ENCODE peak calls at places on chromosomes 16 and 17, in seven cellular contexts. B is T-cell, Y is AG20443, M is astrocyte of the hippocampus, O is fibroblast of pulmonary artery, L is astrocyte of the spinal cord, Z is C1 segment of cervical spinal cord. R is an unnamed sample.

GRCh38 chr17:8151641-8152111 is 528 bp downstream of the PER1 start:
- DNase-seq in B (no peak), Y (peak), M (peak), O (peak), L (peak), Z (peak), R (peak)

GRCh38 chr17:10992097-10992496 is 154.2 kb upstream of the PIRT start:
- DNase-seq in B (no peak), Y (no peak), M (no peak), O (no peak), L (no peak), Z (no peak), R (no peak)

GRCh38 chr16:56911771-56912541 is 20.0 kb upstream of the HERPUD1 start:
- DNase-seq in B (no peak), Y (peak), M (peak), O (peak), L (no peak), Z (no peak), R (peak)

GRCh38 chr17:80339731-80340456 is 75.1 kb upstream of the ENDOV start:
- DNase-seq in B (no peak), Y (no peak), M (no peak), O (no peak), L (no peak), Z (no peak), R (no peak)

GRCh38 chr16:84475643-84476240 is 28.7 kb downstream of the MEAK7 start:
- DNase-seq in B (no peak), Y (no peak), M (no peak), O (no peak), L (no peak), Z (no peak), R (peak)

GRCh38 chr17:5481451-5481850 is 4.5 kb downstream of the DERL2 start:
- DNase-seq in B (no peak), Y (no peak), M (no peak), O (no peak), L (no peak), Z (no peak), R (no peak)

GRCh38 chr17:2931426-2931825 is 132.0 kb downstream of the OR1D5 start:
- DNase-seq in B (no peak), Y (no peak), M (no peak), O (no peak), L (no peak), Z (no peak), R (no peak)

GRCh38 chr17:82583720-82584234 is 64.2 kb downstream of the FOXK2 start:
- DNase-seq in B (peak), Y (no peak), M (no peak), O (no peak), L (no peak), Z (no peak), R (no peak)

GRCh38 chr17:44311562-44312181 is 3.3 kb downstream of the RUNDC3A start:
- DNase-seq in B (no peak), Y (no peak), M (no peak), O (no peak), L (no peak), Z (no peak), R (no peak)

GRCh38 chr16:49484454-49484853 is 110.8 kb downstream of the C16orf78 start:
- DNase-seq in B (no peak), Y (peak), M (peak), O (peak), L (no peak), Z (no peak), R (peak)

GRCh38 chr17:30905742-30906100 is 317 bp downstream of the TEFM start:
- DNase-seq in B (no peak), Y (peak), M (peak), O (peak), L (peak), Z (no peak), R (no peak)

GRCh38 chr16:58039829-58040495 is 14.4 kb downstream of the MMP15 start:
- DNase-seq in B (no peak), Y (no peak), M (no peak), O (no peak), L (no peak), Z (no peak), R (no peak)

GRCh38 chr16:82195917-82196494 is 26.0 kb upstream of the MPHOSPH6 start:
- DNase-seq in B (no peak), Y (no peak), M (no peak), O (peak), L (no peak), Z (no peak), R (no peak)

GRCh38 chr17:64741924-64742670 is 80.0 kb upstream of the SMURF2 start:
- DNase-seq in B (no peak), Y (peak), M (no peak), O (peak), L (peak), Z (no peak), R (peak)

GRCh38 chr16:81702506-81702905 is 76.6 kb upstream of the PLCG2 start:
- DNase-seq in B (no peak), Y (no peak), M (no peak), O (no peak), L (no peak), Z (no peak), R (no peak)

GRCh38 chr16:69069504-69069903 is 35.9 kb upstream of the HAS3 start:
- DNase-seq in B (no peak), Y (no peak), M (peak), O (no peak), L (no peak), Z (no peak), R (no peak)

GRCh38 chr16:28874406-28874805 is 3.9 kb upstream of the ATP2A1 start:
- DNase-seq in B (no peak), Y (no peak), M (no peak), O (no peak), L (no peak), Z (no peak), R (no peak)

GRCh38 chr16:89026121-89026612 is 49.2 kb upstream of the CBFA2T3 start:
- DNase-seq in B (no peak), Y (no peak), M (no peak), O (no peak), L (no peak), Z (no peak), R (no peak)

GRCh38 chr16:64428463-64428862 is 693.4 kb downstream of the CDH11 start:
- DNase-seq in B (no peak), Y (peak), M (peak), O (peak), L (peak), Z (no peak), R (no peak)

GRCh38 chr16:12546918-12547607 is 256.6 kb downstream of the CPPED1 start:
- DNase-seq in B (no peak), Y (no peak), M (no peak), O (no peak), L (no peak), Z (no peak), R (no peak)

GRCh38 chr17:38357488-38358123 is 6.0 kb downstream of the SOCS7 start:
- DNase-seq in B (no peak), Y (no peak), M (no peak), O (no peak), L (no peak), Z (peak), R (no peak)

GRCh38 chr16:49280022-49280741 is 1.5 kb downstream of the CBLN1 start:
- DNase-seq in B (no peak), Y (no peak), M (peak), O (no peak), L (no peak), Z (no peak), R (no peak)

GRCh38 chr17:77690271-77691161 is 268.0 kb upstream of the TNRC6C start:
- DNase-seq in B (no peak), Y (peak), M (no peak), O (no peak), L (no peak), Z (no peak), R (peak)

GRCh38 chr17:31499771-31500554 is 108.5 kb downstream of the RAB11FIP4 start:
- DNase-seq in B (no peak), Y (peak), M (peak), O (peak), L (peak), Z (peak), R (no peak)

GRCh38 chr17:74190807-74191206 is 12.7 kb upstream of the RPL38 start:
- DNase-seq in B (no peak), Y (peak), M (peak), O (peak), L (no peak), Z (no peak), R (no peak)

GRCh38 chr17:27293359-27293897 is 486 bp upstream of the WSB1 start:
- DNase-seq in B (peak), Y (peak), M (no peak), O (no peak), L (no peak), Z (peak), R (no peak)

GRCh38 chr16:63749256-63749655 is 1372.6 kb downstream of the CDH11 start:
- DNase-seq in B (no peak), Y (no peak), M (no peak), O (peak), L (no peak), Z (no peak), R (no peak)

GRCh38 chr16:86704516-86704915 is 126.2 kb downstream of the FOXL1 start:
- DNase-seq in B (no peak), Y (no peak), M (no peak), O (no peak), L (no peak), Z (no peak), R (no peak)